ENCODE peak calls at places on chromosomes 11 and 22, in four cellular contexts. X, A, Y and Z are unnamed samples. For H3K4me1, the result is how much of the 10 kb centered on the place peaks cover.

GRCh38 chr22:27433585-27434190 is 367.9 kb downstream of the MN1 start:
- DNase-seq in Y (no peak), X (no peak), A (no peak), Z (no peak)

GRCh38 chr11:83079820-83080219 is 8.1 kb upstream of the RAB30 start:
- DNase-seq in Y (no peak), X (no peak), A (no peak), Z (no peak)

GRCh38 chr11:18299724-18300123 is 22.2 kb downstream of the HPS5 start:
- DNase-seq in Y (no peak), X (no peak), A (no peak), Z (no peak)

GRCh38 chr22:50146440-50147228 is 23.9 kb upstream of the PANX2 start:
- DNase-seq in Y (peak), X (no peak), A (no peak), Z (no peak)

GRCh38 chr11:59756496-59756840 is 1.3 kb downstream of the STX3 start:
- DNase-seq in X (no peak), A (peak), Y (no peak), Z (no peak)

GRCh38 chr11:62494246-62494645 is 52.4 kb downstream of the AHNAK start:
- DNase-seq in Y (no peak), X (no peak), A (no peak), Z (no peak)

GRCh38 chr11:84437129-84438123 is 1151.3 kb upstream of the CCDC90B start:
- DNase-seq in Y (no peak), X (peak), A (no peak), Z (no peak)

GRCh38 chr11:92357344-92357743 is 132.7 kb downstream of the FAT3 start:
- DNase-seq in A (no peak), X (no peak), Y (no peak), Z (no peak)

GRCh38 chr11:23112987-23113886 is 253.0 kb upstream of the CCDC179 start:
- DNase-seq in A (peak), Y (no peak), X (peak), Z (no peak)

GRCh38 chr11:79973701-79974626 is 533.1 kb upstream of the TENM4 start:
- DNase-seq in A (no peak), X (peak), Y (no peak), Z (no peak)

GRCh38 chr11:131754671-131755070 is 384.3 kb downstream of the NTM start:
- DNase-seq in Y (no peak), A (no peak), X (no peak), Z (no peak)

GRCh38 chr11:121210445-121210970 is 82.1 kb upstream of the SC5D start:
- DNase-seq in A (no peak), Y (no peak), X (no peak), Z (no peak)

GRCh38 chr11:121214861-121215260 is 77.7 kb upstream of the SC5D start:
- DNase-seq in A (no peak), Y (no peak), X (no peak), Z (no peak)

GRCh38 chr11:121213568-121213893 is 79.0 kb upstream of the SC5D start:
- DNase-seq in Y (no peak), A (no peak), X (no peak), Z (no peak)

GRCh38 chr11:121207485-121208115 is 85.0 kb upstream of the SC5D start:
- DNase-seq in A (no peak), Y (no peak), X (no peak), Z (no peak)

DNA sequence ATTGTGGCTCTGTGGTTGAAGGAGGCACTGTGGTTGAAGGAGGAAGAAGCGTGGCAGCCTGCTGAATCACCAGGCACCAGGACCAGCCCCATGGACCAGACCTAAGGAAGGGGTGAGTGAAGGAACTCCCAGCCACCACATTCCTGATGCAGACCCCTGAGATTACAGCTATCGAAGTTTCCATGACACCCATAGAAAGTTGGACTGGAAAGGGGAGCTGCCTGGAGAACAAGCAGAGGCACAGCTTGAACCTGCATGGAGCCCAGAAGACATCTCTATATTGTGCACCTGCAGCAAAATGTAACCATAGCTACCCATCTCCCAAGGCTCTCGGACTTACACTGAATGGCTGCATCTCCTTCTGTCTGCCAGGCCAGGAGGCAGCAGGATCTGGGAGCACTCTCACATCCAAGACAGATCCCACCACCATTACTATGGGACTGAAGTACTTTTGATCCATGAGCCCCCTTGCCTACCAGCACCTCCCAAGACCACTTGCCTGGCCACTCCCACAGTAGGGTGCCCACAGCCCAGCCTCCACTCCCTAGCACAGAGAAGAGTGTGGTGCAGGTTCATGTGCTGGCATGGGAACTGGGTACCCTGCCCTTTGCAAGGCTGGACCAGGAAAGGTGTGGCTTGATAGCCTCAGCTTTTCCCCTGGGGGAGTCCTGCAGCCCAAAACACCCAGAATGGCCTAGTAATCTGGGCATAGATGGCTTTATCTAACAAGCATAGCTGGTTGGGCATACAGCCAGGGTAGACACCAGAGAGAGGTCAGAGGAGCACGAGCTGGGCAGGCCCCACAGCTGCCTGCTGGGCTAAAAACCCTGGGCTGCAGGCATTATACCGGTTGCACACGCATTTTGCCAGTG is 79.6 kb upstream of the SC5D start:
- DNase-seq in A (no peak), Y (no peak), X (no peak), Z (peak)
- H3K4me1 ChIP-seq in A (under half), Y (under half), X (under half), Z (under half)

GRCh38 chr11:34417203-34417602 is 21.5 kb upstream of the CAT start:
- DNase-seq in A (no peak), X (no peak), Y (no peak), Z (no peak)
- TF ChIP-seq CTCF in A (peak), X (peak), Y (no peak), Z (no peak)

GRCh38 chr22:18113680-18114394 is 3.2 kb downstream of the TUBA8 start:
- DNase-seq in A (no peak), X (no peak), Y (no peak), Z (no peak)

GRCh38 chr22:18115844-18116480 is 5.4 kb downstream of the TUBA8 start:
- DNase-seq in X (no peak), Y (no peak), A (no peak), Z (no peak)

GRCh38 chr22:18114976-18115652 is 4.5 kb downstream of the TUBA8 start:
- DNase-seq in Y (no peak), X (no peak), A (no peak), Z (no peak)

GRCh38 chr22:18112440-18112839 is 1.8 kb downstream of the TUBA8 start:
- DNase-seq in A (no peak), X (no peak), Y (no peak), Z (no peak)

DNA sequence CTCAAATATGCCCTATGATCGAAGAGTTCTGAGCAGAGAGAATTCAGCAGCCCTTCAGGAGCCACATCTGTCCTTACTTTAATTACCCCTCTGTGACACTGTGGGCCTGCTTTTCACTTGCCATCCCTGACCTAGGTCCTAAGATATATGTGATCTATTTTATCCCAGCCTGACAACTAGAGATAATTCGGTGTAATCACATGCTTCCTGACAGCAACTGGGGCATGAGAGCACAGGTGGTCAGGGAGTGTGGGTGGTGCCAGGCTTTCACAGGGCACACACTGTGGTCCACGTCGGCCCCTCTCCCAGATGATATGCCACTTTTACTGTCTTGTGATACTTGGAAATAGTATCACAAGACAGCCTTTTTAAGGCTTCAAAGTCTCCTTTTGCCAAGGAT is 3.9 kb downstream of the TUBA8 start:
- DNase-seq in A (no peak), Y (no peak), X (no peak), Z (no peak)
- H3K4me1 ChIP-seq in A (under half), Y (half or more), X (under half), Z (under half)

GRCh38 chr22:24137595-24137994 is 43.7 kb upstream of the SUSD2 start:
- DNase-seq in A (no peak), Y (no peak), X (no peak), Z (no peak)

GRCh38 chr22:24128631-24129601 is 52.4 kb upstream of the SUSD2 start:
- DNase-seq in X (no peak), A (no peak), Y (no peak), Z (no peak)

GRCh38 chr22:24129980-24130379 is 51.3 kb upstream of the SUSD2 start:
- DNase-seq in X (no peak), A (no peak), Y (no peak), Z (no peak)

GRCh38 chr22:24134090-24134846 is 47.0 kb upstream of the SUSD2 start:
- DNase-seq in X (no peak), A (no peak), Y (no peak), Z (no peak)

GRCh38 chr22:24133187-24133965 is 47.9 kb upstream of the SUSD2 start:
- DNase-seq in A (no peak), X (peak), Y (no peak), Z (no peak)
- TF ChIP-seq CTCF in A (no peak), X (peak), Y (peak), Z (peak)

GRCh38 chr11:63841554-63841953 is 2.6 kb downstream of the MARK2 start:
- DNase-seq in Y (no peak), A (no peak), X (peak), Z (no peak)

GRCh38 chr11:63839508-63840355 is 822 bp downstream of the MARK2 start:
- DNase-seq in Y (peak), A (no peak), X (no peak), Z (no peak)

GRCh38 chr11:63838150-63838681 is 694 bp upstream of the MARK2 start:
- DNase-seq in X (peak), A (no peak), Y (peak), Z (no peak)

GRCh38 chr11:63838682-63839507 is at the start of gene MARK2:
- DNase-seq in X (peak), A (peak), Y (peak), Z (peak)

DNA sequence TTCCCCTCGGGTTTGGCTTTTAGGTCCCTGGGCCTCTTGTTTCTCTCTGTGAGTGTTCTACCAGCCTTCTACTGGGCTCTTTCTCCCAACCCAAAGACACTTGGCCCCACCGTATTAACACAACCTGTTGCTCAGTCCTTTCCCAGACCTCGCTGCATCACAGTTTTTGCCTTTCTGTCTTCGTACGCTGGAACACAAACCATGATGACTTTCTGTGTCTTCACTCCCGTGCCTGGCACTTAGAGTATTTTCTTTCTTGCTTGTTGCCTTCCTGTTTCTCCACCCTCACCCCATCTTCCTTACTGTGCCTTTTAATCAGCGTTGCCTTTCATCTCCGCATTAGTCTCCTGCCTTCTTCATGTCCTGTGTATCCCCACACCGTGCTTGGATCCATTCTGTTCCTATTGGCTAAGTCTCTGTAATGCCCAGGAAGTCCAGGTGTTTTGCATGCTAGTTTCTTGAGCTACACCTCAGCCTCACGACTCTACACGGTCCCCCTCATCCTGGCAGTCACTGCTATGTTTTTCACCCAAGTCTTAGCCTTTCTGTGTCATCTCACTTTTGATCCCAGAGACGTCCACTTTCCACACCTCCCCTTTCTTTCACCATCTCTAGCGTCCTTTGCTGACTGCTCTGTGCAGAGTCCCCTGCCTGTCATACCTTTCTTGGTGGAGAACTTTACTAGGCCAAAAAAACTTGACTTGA is 1.6 kb downstream of the MARK2 start:
- DNase-seq in A (no peak), Y (no peak), X (no peak), Z (no peak)
- H3K4me1 ChIP-seq in A (under half), Y (half or more), X (under half), Z (half or more)

DNA sequence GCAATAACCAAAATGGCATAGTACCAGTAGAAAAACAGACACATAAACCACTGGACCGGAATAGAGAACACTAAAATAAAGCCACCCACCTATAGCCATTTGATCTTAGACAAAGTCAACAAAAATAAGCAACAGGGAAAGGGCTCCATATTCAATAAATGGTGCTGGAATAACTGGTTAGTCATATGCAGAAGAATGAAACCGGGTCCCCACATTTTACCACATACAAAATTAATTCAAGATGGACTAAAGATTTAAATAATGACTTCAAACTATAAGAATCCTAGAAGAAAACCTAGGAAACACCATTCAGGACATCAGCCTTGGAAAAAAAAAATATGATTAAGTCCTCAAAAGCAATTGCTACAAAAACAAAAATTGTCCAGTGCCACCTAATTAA is 30.1 kb upstream of the NOX4 start:
- DNase-seq in A (no peak), X (no peak), Y (no peak), Z (no peak)
- TF ChIP-seq CTCF in A (no peak), X (no peak), Y (no peak), Z (no peak)

DNA sequence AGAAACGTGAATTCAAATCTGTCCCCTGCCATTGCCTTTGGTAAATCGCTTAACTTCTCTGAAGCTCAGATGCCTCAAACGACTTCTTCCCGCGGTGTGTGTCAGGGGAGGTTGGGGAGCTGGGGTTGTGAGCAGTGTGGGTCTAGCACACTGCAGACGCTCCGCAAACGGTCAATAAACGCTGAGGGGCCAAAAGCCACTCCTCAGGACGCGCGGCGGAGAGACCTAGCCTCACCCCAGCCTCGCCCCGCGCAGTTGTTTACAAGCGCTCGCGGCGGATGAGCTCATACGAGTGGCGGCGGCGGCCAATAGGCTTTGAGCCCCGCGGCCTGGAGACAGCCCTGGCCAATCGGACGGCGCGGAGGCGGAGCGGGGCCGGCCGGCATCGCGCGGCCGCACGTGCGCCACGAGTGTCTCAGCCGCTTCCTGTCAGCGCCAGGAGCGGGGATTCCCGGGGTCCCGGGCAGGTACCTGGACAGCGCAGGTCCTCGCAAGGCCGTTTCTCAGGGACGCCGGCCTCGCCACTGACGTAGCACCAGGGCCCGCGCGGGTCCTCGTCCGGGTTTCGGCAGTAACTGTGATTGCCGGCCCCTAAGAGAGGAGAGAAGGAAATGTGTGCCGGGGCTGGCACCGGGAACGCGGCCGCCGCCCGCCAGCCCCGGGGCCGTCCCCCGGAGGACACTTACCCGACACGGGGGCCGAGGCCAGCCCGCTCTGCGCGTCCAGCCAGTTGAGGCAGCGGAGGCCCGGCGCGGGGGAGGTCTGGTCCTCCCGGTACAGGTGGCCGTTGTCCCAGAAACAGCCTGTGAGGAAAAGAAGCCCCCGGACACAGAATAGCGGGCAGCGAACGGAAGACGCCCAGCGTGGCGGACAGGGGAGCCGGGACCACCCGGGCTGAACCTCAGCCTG is 1.5 kb downstream of the PIK3IP1 start:
- DNase-seq in X (peak), Y (peak), A (no peak), Z (peak)
- H3K4me1 ChIP-seq in X (under half), Y (half or more), A (under half), Z (under half)

GRCh38 chr22:20214853-20215252 is 53.3 kb downstream of the RTN4R start:
- DNase-seq in A (no peak), Y (no peak), X (no peak), Z (no peak)
- TF ChIP-seq CTCF in A (no peak), Y (no peak), X (no peak), Z (no peak)

GRCh38 chr22:20531154-20531403 is 23.7 kb downstream of the MED15 start:
- DNase-seq in X (no peak), A (no peak), Y (no peak), Z (no peak)
- H3K4me1 ChIP-seq in X (under half), A (under half), Y (half or more), Z (half or more)